ENCODE peak calls at places on chromosomes 12 and 14, in ten cellular contexts. One of them, this sample, is unnamed.

GRCh38 chr12:53860426-53861223 is 78.0 kb upstream of the HOXC13 start:
- DNase-seq in cardiac muscle cell: no peak
- DNase-seq in germinal center: no peak
- DNase-seq in fibroblast of mammary gland: no peak
- DNase-seq in K562: no peak
- DNase-seq in activated T-helper 1 cell treated with anti-CD3 and anti-CD28 coated beads, Interleukin-12 subunit alpha, Interleukin-12 subunit beta, Interleukin-2, Interleukin-4 antibody, amounts not matched to agents 30 ng/mL and 10 ng/mL and 1 ng/mL, durations not matched to agents 14 hours and 24 hours and 36 hours: no peak
- DNase-seq in iPS DF 6.9: no peak
- DNase-seq in AG08395: peak
- DNase-seq in CD8-positive, alpha-beta memory T cell: no peak
- DNase-seq in Ammon's horn: no peak
- DNase-seq in this sample: no peak

GRCh38 chr12:3972576-3972975 is 99.4 kb upstream of the PARP11 start:
- DNase-seq in AG08395: no peak
- DNase-seq in cardiac muscle cell: no peak
- DNase-seq in K562: no peak
- DNase-seq in CD8-positive, alpha-beta memory T cell: no peak
- DNase-seq in Ammon's horn: no peak
- DNase-seq in iPS DF 6.9: no peak
- DNase-seq in fibroblast of mammary gland: no peak
- DNase-seq in activated T-helper 1 cell treated with anti-CD3 and anti-CD28 coated beads, Interleukin-12 subunit alpha, Interleukin-12 subunit beta, Interleukin-2, Interleukin-4 antibody, amounts not matched to agents 30 ng/mL and 10 ng/mL and 1 ng/mL, durations not matched to agents 14 hours and 24 hours and 36 hours: peak
- DNase-seq in germinal center: no peak
- DNase-seq in this sample: no peak

GRCh38 chr12:52215587-52216031 is 17.4 kb upstream of the KRT7 start:
- DNase-seq in K562: peak
- DNase-seq in CD8-positive, alpha-beta memory T cell: no peak
- DNase-seq in activated T-helper 1 cell treated with anti-CD3 and anti-CD28 coated beads, Interleukin-12 subunit alpha, Interleukin-12 subunit beta, Interleukin-2, Interleukin-4 antibody, amounts not matched to agents 30 ng/mL and 10 ng/mL and 1 ng/mL, durations not matched to agents 14 hours and 24 hours and 36 hours: no peak
- DNase-seq in AG08395: no peak
- DNase-seq in cardiac muscle cell: peak
- DNase-seq in germinal center: no peak
- DNase-seq in iPS DF 6.9: no peak
- DNase-seq in fibroblast of mammary gland: peak
- DNase-seq in Ammon's horn: no peak
- DNase-seq in this sample: no peak

GRCh38 chr14:83071888-83072501 is 1538.3 kb upstream of the SEL1L start:
- DNase-seq in K562: no peak
- DNase-seq in CD8-positive, alpha-beta memory T cell: no peak
- DNase-seq in cardiac muscle cell: peak
- DNase-seq in fibroblast of mammary gland: peak
- DNase-seq in iPS DF 6.9: peak
- DNase-seq in activated T-helper 1 cell treated with anti-CD3 and anti-CD28 coated beads, Interleukin-12 subunit alpha, Interleukin-12 subunit beta, Interleukin-2, Interleukin-4 antibody, amounts not matched to agents 30 ng/mL and 10 ng/mL and 1 ng/mL, durations not matched to agents 14 hours and 24 hours and 36 hours: no peak
- DNase-seq in Ammon's horn: no peak
- DNase-seq in germinal center: no peak
- DNase-seq in AG08395: no peak
- DNase-seq in this sample: no peak

GRCh38 chr12:104609083-104609844 is 152.5 kb downstream of the CHST11 start:
- DNase-seq in AG08395: no peak
- DNase-seq in CD8-positive, alpha-beta memory T cell: no peak
- DNase-seq in germinal center: no peak
- DNase-seq in Ammon's horn: no peak
- DNase-seq in cardiac muscle cell: no peak
- DNase-seq in activated T-helper 1 cell treated with anti-CD3 and anti-CD28 coated beads, Interleukin-12 subunit alpha, Interleukin-12 subunit beta, Interleukin-2, Interleukin-4 antibody, amounts not matched to agents 30 ng/mL and 10 ng/mL and 1 ng/mL, durations not matched to agents 14 hours and 24 hours and 36 hours: no peak
- DNase-seq in K562: no peak
- DNase-seq in iPS DF 6.9: no peak
- DNase-seq in fibroblast of mammary gland: no peak
- DNase-seq in this sample: no peak

GRCh38 chr14:39988939-39989338 is 556.7 kb upstream of the FBXO33 start:
- DNase-seq in Ammon's horn: peak
- DNase-seq in AG08395: no peak
- DNase-seq in K562: no peak
- DNase-seq in activated T-helper 1 cell treated with anti-CD3 and anti-CD28 coated beads, Interleukin-12 subunit alpha, Interleukin-12 subunit beta, Interleukin-2, Interleukin-4 antibody, amounts not matched to agents 30 ng/mL and 10 ng/mL and 1 ng/mL, durations not matched to agents 14 hours and 24 hours and 36 hours: no peak
- DNase-seq in fibroblast of mammary gland: peak
- DNase-seq in iPS DF 6.9: peak
- DNase-seq in cardiac muscle cell: peak
- DNase-seq in CD8-positive, alpha-beta memory T cell: no peak
- DNase-seq in germinal center: no peak
- DNase-seq in this sample: peak

GRCh38 chr12:130160306-130160705 is 2.0 kb upstream of the FZD10 start:
- DNase-seq in iPS DF 6.9: no peak
- DNase-seq in fibroblast of mammary gland: no peak
- DNase-seq in cardiac muscle cell: no peak
- DNase-seq in CD8-positive, alpha-beta memory T cell: no peak
- DNase-seq in activated T-helper 1 cell treated with anti-CD3 and anti-CD28 coated beads, Interleukin-12 subunit alpha, Interleukin-12 subunit beta, Interleukin-2, Interleukin-4 antibody, amounts not matched to agents 30 ng/mL and 10 ng/mL and 1 ng/mL, durations not matched to agents 14 hours and 24 hours and 36 hours: no peak
- DNase-seq in AG08395: no peak
- DNase-seq in K562: no peak
- DNase-seq in germinal center: no peak
- DNase-seq in Ammon's horn: no peak
- DNase-seq in this sample: no peak

GRCh38 chr14:96072076-96072475 is 32.9 kb downstream of the C14orf132 start:
- DNase-seq in fibroblast of mammary gland: no peak
- DNase-seq in cardiac muscle cell: no peak
- DNase-seq in iPS DF 6.9: no peak
- DNase-seq in AG08395: no peak
- DNase-seq in K562: no peak
- DNase-seq in activated T-helper 1 cell treated with anti-CD3 and anti-CD28 coated beads, Interleukin-12 subunit alpha, Interleukin-12 subunit beta, Interleukin-2, Interleukin-4 antibody, amounts not matched to agents 30 ng/mL and 10 ng/mL and 1 ng/mL, durations not matched to agents 14 hours and 24 hours and 36 hours: no peak
- DNase-seq in CD8-positive, alpha-beta memory T cell: no peak
- DNase-seq in germinal center: no peak
- DNase-seq in Ammon's horn: no peak
- DNase-seq in this sample: no peak

GRCh38 chr12:43273467-43273866 is 278.5 kb downstream of the ADAMTS20 start:
- DNase-seq in fibroblast of mammary gland: peak
- DNase-seq in iPS DF 6.9: no peak
- DNase-seq in activated T-helper 1 cell treated with anti-CD3 and anti-CD28 coated beads, Interleukin-12 subunit alpha, Interleukin-12 subunit beta, Interleukin-2, Interleukin-4 antibody, amounts not matched to agents 30 ng/mL and 10 ng/mL and 1 ng/mL, durations not matched to agents 14 hours and 24 hours and 36 hours: no peak
- DNase-seq in cardiac muscle cell: no peak
- DNase-seq in germinal center: no peak
- DNase-seq in K562: no peak
- DNase-seq in CD8-positive, alpha-beta memory T cell: no peak
- DNase-seq in Ammon's horn: no peak
- DNase-seq in AG08395: no peak
- DNase-seq in this sample: no peak

GRCh38 chr12:12946686-12947355 is 5.1 kb downstream of the GPRC5D start:
- DNase-seq in iPS DF 6.9: no peak
- DNase-seq in fibroblast of mammary gland: peak
- DNase-seq in cardiac muscle cell: no peak
- DNase-seq in activated T-helper 1 cell treated with anti-CD3 and anti-CD28 coated beads, Interleukin-12 subunit alpha, Interleukin-12 subunit beta, Interleukin-2, Interleukin-4 antibody, amounts not matched to agents 30 ng/mL and 10 ng/mL and 1 ng/mL, durations not matched to agents 14 hours and 24 hours and 36 hours: no peak
- DNase-seq in K562: no peak
- DNase-seq in AG08395: peak
- DNase-seq in germinal center: no peak
- DNase-seq in Ammon's horn: peak
- DNase-seq in CD8-positive, alpha-beta memory T cell: no peak
- DNase-seq in this sample: no peak

GRCh38 chr12:122087431-122088180 is 9.1 kb downstream of the MLXIP start:
- DNase-seq in Ammon's horn: no peak
- DNase-seq in AG08395: no peak
- DNase-seq in iPS DF 6.9: no peak
- DNase-seq in fibroblast of mammary gland: no peak
- DNase-seq in cardiac muscle cell: no peak
- DNase-seq in germinal center: no peak
- DNase-seq in CD8-positive, alpha-beta memory T cell: no peak
- DNase-seq in activated T-helper 1 cell treated with anti-CD3 and anti-CD28 coated beads, Interleukin-12 subunit alpha, Interleukin-12 subunit beta, Interleukin-2, Interleukin-4 antibody, amounts not matched to agents 30 ng/mL and 10 ng/mL and 1 ng/mL, durations not matched to agents 14 hours and 24 hours and 36 hours: no peak
- DNase-seq in K562: no peak
- DNase-seq in this sample: no peak

GRCh38 chr14:62691613-62692489 is 353.4 kb downstream of the KCNH5 start:
- DNase-seq in iPS DF 6.9: no peak
- DNase-seq in fibroblast of mammary gland: peak
- DNase-seq in AG08395: peak
- DNase-seq in Ammon's horn: peak
- DNase-seq in germinal center: no peak
- DNase-seq in activated T-helper 1 cell treated with anti-CD3 and anti-CD28 coated beads, Interleukin-12 subunit alpha, Interleukin-12 subunit beta, Interleukin-2, Interleukin-4 antibody, amounts not matched to agents 30 ng/mL and 10 ng/mL and 1 ng/mL, durations not matched to agents 14 hours and 24 hours and 36 hours: no peak
- DNase-seq in CD8-positive, alpha-beta memory T cell: no peak
- DNase-seq in cardiac muscle cell: peak
- DNase-seq in K562: no peak
- DNase-seq in this sample: no peak

GRCh38 chr14:76862546-76863282 is 36.5 kb downstream of the LRRC74A start:
- DNase-seq in fibroblast of mammary gland: no peak
- DNase-seq in AG08395: no peak
- DNase-seq in germinal center: no peak
- DNase-seq in iPS DF 6.9: no peak
- DNase-seq in K562: no peak
- DNase-seq in CD8-positive, alpha-beta memory T cell: no peak
- DNase-seq in Ammon's horn: peak
- DNase-seq in cardiac muscle cell: no peak
- DNase-seq in activated T-helper 1 cell treated with anti-CD3 and anti-CD28 coated beads, Interleukin-12 subunit alpha, Interleukin-12 subunit beta, Interleukin-2, Interleukin-4 antibody, amounts not matched to agents 30 ng/mL and 10 ng/mL and 1 ng/mL, durations not matched to agents 14 hours and 24 hours and 36 hours: no peak
- DNase-seq in this sample: no peak

GRCh38 chr14:33692762-33693161 is 258.1 kb downstream of the EGLN3 start:
- DNase-seq in germinal center: no peak
- DNase-seq in iPS DF 6.9: no peak
- DNase-seq in K562: no peak
- DNase-seq in Ammon's horn: no peak
- DNase-seq in AG08395: peak
- DNase-seq in CD8-positive, alpha-beta memory T cell: no peak
- DNase-seq in fibroblast of mammary gland: peak
- DNase-seq in cardiac muscle cell: peak
- DNase-seq in activated T-helper 1 cell treated with anti-CD3 and anti-CD28 coated beads, Interleukin-12 subunit alpha, Interleukin-12 subunit beta, Interleukin-2, Interleukin-4 antibody, amounts not matched to agents 30 ng/mL and 10 ng/mL and 1 ng/mL, durations not matched to agents 14 hours and 24 hours and 36 hours: no peak
- DNase-seq in this sample: no peak

GRCh38 chr12:62865860-62866407 is 69.0 kb downstream of the PPM1H start:
- DNase-seq in iPS DF 6.9: peak
- DNase-seq in CD8-positive, alpha-beta memory T cell: no peak
- DNase-seq in AG08395: no peak
- DNase-seq in fibroblast of mammary gland: no peak
- DNase-seq in cardiac muscle cell: no peak
- DNase-seq in Ammon's horn: peak
- DNase-seq in K562: no peak
- DNase-seq in germinal center: no peak
- DNase-seq in activated T-helper 1 cell treated with anti-CD3 and anti-CD28 coated beads, Interleukin-12 subunit alpha, Interleukin-12 subunit beta, Interleukin-2, Interleukin-4 antibody, amounts not matched to agents 30 ng/mL and 10 ng/mL and 1 ng/mL, durations not matched to agents 14 hours and 24 hours and 36 hours: no peak
- DNase-seq in this sample: no peak

GRCh38 chr14:99122521-99123125 is 149.4 kb downstream of the BCL11B start:
- DNase-seq in germinal center: no peak
- DNase-seq in activated T-helper 1 cell treated with anti-CD3 and anti-CD28 coated beads, Interleukin-12 subunit alpha, Interleukin-12 subunit beta, Interleukin-2, Interleukin-4 antibody, amounts not matched to agents 30 ng/mL and 10 ng/mL and 1 ng/mL, durations not matched to agents 14 hours and 24 hours and 36 hours: no peak
- DNase-seq in Ammon's horn: no peak
- DNase-seq in K562: no peak
- DNase-seq in AG08395: no peak
- DNase-seq in cardiac muscle cell: no peak
- DNase-seq in CD8-positive, alpha-beta memory T cell: no peak
- DNase-seq in fibroblast of mammary gland: no peak
- DNase-seq in iPS DF 6.9: no peak
- DNase-seq in this sample: no peak

GRCh38 chr14:94132285-94132887 is 3.0 kb upstream of the IFI27L2 start:
- DNase-seq in iPS DF 6.9: no peak
- DNase-seq in AG08395: peak
- DNase-seq in fibroblast of mammary gland: peak
- DNase-seq in Ammon's horn: peak
- DNase-seq in K562: peak
- DNase-seq in CD8-positive, alpha-beta memory T cell: peak
- DNase-seq in germinal center: peak
- DNase-seq in activated T-helper 1 cell treated with anti-CD3 and anti-CD28 coated beads, Interleukin-12 subunit alpha, Interleukin-12 subunit beta, Interleukin-2, Interleukin-4 antibody, amounts not matched to agents 30 ng/mL and 10 ng/mL and 1 ng/mL, durations not matched to agents 14 hours and 24 hours and 36 hours: peak
- DNase-seq in cardiac muscle cell: peak
- DNase-seq in this sample: peak

GRCh38 chr12:91139981-91140659 is 28.8 kb upstream of the LUM start:
- DNase-seq in K562: no peak
- DNase-seq in Ammon's horn: no peak
- DNase-seq in activated T-helper 1 cell treated with anti-CD3 and anti-CD28 coated beads, Interleukin-12 subunit alpha, Interleukin-12 subunit beta, Interleukin-2, Interleukin-4 antibody, amounts not matched to agents 30 ng/mL and 10 ng/mL and 1 ng/mL, durations not matched to agents 14 hours and 24 hours and 36 hours: no peak
- DNase-seq in germinal center: no peak
- DNase-seq in AG08395: peak
- DNase-seq in cardiac muscle cell: peak
- DNase-seq in CD8-positive, alpha-beta memory T cell: no peak
- DNase-seq in iPS DF 6.9: no peak
- DNase-seq in fibroblast of mammary gland: peak
- DNase-seq in this sample: no peak

GRCh38 chr12:99975321-99975720 is 9.4 kb downstream of the ANKS1B start:
- DNase-seq in K562: no peak
- DNase-seq in fibroblast of mammary gland: no peak
- DNase-seq in cardiac muscle cell: no peak
- DNase-seq in activated T-helper 1 cell treated with anti-CD3 and anti-CD28 coated beads, Interleukin-12 subunit alpha, Interleukin-12 subunit beta, Interleukin-2, Interleukin-4 antibody, amounts not matched to agents 30 ng/mL and 10 ng/mL and 1 ng/mL, durations not matched to agents 14 hours and 24 hours and 36 hours: no peak
- DNase-seq in AG08395: no peak
- DNase-seq in germinal center: no peak
- DNase-seq in Ammon's horn: no peak
- DNase-seq in CD8-positive, alpha-beta memory T cell: no peak
- DNase-seq in iPS DF 6.9: no peak
- DNase-seq in this sample: no peak

GRCh38 chr14:23577004-23577681 is 1.4 kb downstream of the JPH4 start:
- DNase-seq in K562: no peak
- DNase-seq in AG08395: peak
- DNase-seq in germinal center: no peak
- DNase-seq in Ammon's horn: no peak
- DNase-seq in iPS DF 6.9: no peak
- DNase-seq in CD8-positive, alpha-beta memory T cell: no peak
- DNase-seq in activated T-helper 1 cell treated with anti-CD3 and anti-CD28 coated beads, Interleukin-12 subunit alpha, Interleukin-12 subunit beta, Interleukin-2, Interleukin-4 antibody, amounts not matched to agents 30 ng/mL and 10 ng/mL and 1 ng/mL, durations not matched to agents 14 hours and 24 hours and 36 hours: no peak
- DNase-seq in cardiac muscle cell: peak
- DNase-seq in fibroblast of mammary gland: no peak
- DNase-seq in this sample: peak

GRCh38 chr12:66623455-66623854 is 55.4 kb downstream of the GRIP1 start:
- DNase-seq in CD8-positive, alpha-beta memory T cell: no peak
- DNase-seq in germinal center: no peak
- DNase-seq in activated T-helper 1 cell treated with anti-CD3 and anti-CD28 coated beads, Interleukin-12 subunit alpha, Interleukin-12 subunit beta, Interleukin-2, Interleukin-4 antibody, amounts not matched to agents 30 ng/mL and 10 ng/mL and 1 ng/mL, durations not matched to agents 14 hours and 24 hours and 36 hours: no peak
- DNase-seq in cardiac muscle cell: no peak
- DNase-seq in fibroblast of mammary gland: peak
- DNase-seq in iPS DF 6.9: no peak
- DNase-seq in K562: no peak
- DNase-seq in Ammon's horn: no peak
- DNase-seq in AG08395: peak
- DNase-seq in this sample: no peak

GRCh38 chr12:90858261-90858660 is 96.7 kb downstream of the CCER1 start:
- DNase-seq in iPS DF 6.9: no peak
- DNase-seq in CD8-positive, alpha-beta memory T cell: no peak
- DNase-seq in cardiac muscle cell: peak
- DNase-seq in Ammon's horn: no peak
- DNase-seq in germinal center: no peak
- DNase-seq in AG08395: no peak
- DNase-seq in activated T-helper 1 cell treated with anti-CD3 and anti-CD28 coated beads, Interleukin-12 subunit alpha, Interleukin-12 subunit beta, Interleukin-2, Interleukin-4 antibody, amounts not matched to agents 30 ng/mL and 10 ng/mL and 1 ng/mL, durations not matched to agents 14 hours and 24 hours and 36 hours: no peak
- DNase-seq in fibroblast of mammary gland: no peak
- DNase-seq in K562: no peak
- DNase-seq in this sample: no peak

GRCh38 chr14:68864301-68864810 is 71.5 kb upstream of the ZFP36L1 start:
- DNase-seq in K562: no peak
- DNase-seq in Ammon's horn: no peak
- DNase-seq in germinal center: no peak
- DNase-seq in activated T-helper 1 cell treated with anti-CD3 and anti-CD28 coated beads, Interleukin-12 subunit alpha, Interleukin-12 subunit beta, Interleukin-2, Interleukin-4 antibody, amounts not matched to agents 30 ng/mL and 10 ng/mL and 1 ng/mL, durations not matched to agents 14 hours and 24 hours and 36 hours: no peak
- DNase-seq in iPS DF 6.9: no peak
- DNase-seq in AG08395: no peak
- DNase-seq in cardiac muscle cell: peak
- DNase-seq in CD8-positive, alpha-beta memory T cell: no peak
- DNase-seq in fibroblast of mammary gland: peak
- DNase-seq in this sample: no peak

GRCh38 chr12:31246470-31246850 is 79.5 kb downstream of the SINHCAF start:
- DNase-seq in CD8-positive, alpha-beta memory T cell: no peak
- DNase-seq in K562: no peak
- DNase-seq in fibroblast of mammary gland: no peak
- DNase-seq in AG08395: peak
- DNase-seq in Ammon's horn: no peak
- DNase-seq in iPS DF 6.9: no peak
- DNase-seq in germinal center: no peak
- DNase-seq in activated T-helper 1 cell treated with anti-CD3 and anti-CD28 coated beads, Interleukin-12 subunit alpha, Interleukin-12 subunit beta, Interleukin-2, Interleukin-4 antibody, amounts not matched to agents 30 ng/mL and 10 ng/mL and 1 ng/mL, durations not matched to agents 14 hours and 24 hours and 36 hours: no peak
- DNase-seq in cardiac muscle cell: peak
- DNase-seq in this sample: no peak

GRCh38 chr14:102516531-102517411 is 7.2 kb upstream of the ANKRD9 start:
- DNase-seq in germinal center: peak
- DNase-seq in Ammon's horn: no peak
- DNase-seq in activated T-helper 1 cell treated with anti-CD3 and anti-CD28 coated beads, Interleukin-12 subunit alpha, Interleukin-12 subunit beta, Interleukin-2, Interleukin-4 antibody, amounts not matched to agents 30 ng/mL and 10 ng/mL and 1 ng/mL, durations not matched to agents 14 hours and 24 hours and 36 hours: peak
- DNase-seq in K562: peak
- DNase-seq in cardiac muscle cell: no peak
- DNase-seq in iPS DF 6.9: no peak
- DNase-seq in AG08395: peak
- DNase-seq in CD8-positive, alpha-beta memory T cell: peak
- DNase-seq in fibroblast of mammary gland: no peak
- DNase-seq in this sample: peak

This sample was measured in cerebellar cortex.